ENCODE peak calls at places on chromosomes 3 and 15, in four cellular contexts. E, M, R and I are unnamed samples.

GRCh38 chr3:45942051-45942825 is 1.0 kb upstream of the CXCR6 start:
- DNase-seq in E (no peak), R (no peak), M (no peak), I (no peak)

GRCh38 chr15:101307048-101307896 is 12.2 kb upstream of the SNRPA1 start:
- DNase-seq in R (no peak), E (no peak), M (no peak), I (no peak)

GRCh38 chr3:74314696-74315095 is 299.8 kb downstream of the CNTN3 start:
- DNase-seq in R (no peak), M (peak; percentile 53), E (peak; percentile 62), I (no peak)

GRCh38 chr3:39165518-39165917 is 12.1 kb upstream of the CSRNP1 start:
- DNase-seq in R (no peak), E (no peak), M (no peak), I (no peak)

GRCh38 chr15:25712192-25712960 is 150.8 kb downstream of the ATP10A start:
- DNase-seq in E (no peak), R (no peak), M (no peak), I (no peak)

GRCh38 chr3:7978104-7978457 is 523.5 kb upstream of the LMCD1 start:
- DNase-seq in E (no peak), M (no peak), R (no peak), I (no peak)

GRCh38 chr3:134749174-134749573 is 45.9 kb upstream of the EPHB1 start:
- DNase-seq in M (no peak), E (no peak), R (no peak), I (no peak)

GRCh38 chr3:98513136-98513535 is 9.6 kb downstream of the CLDND1 start:
- DNase-seq in M (peak; percentile 89), E (peak; percentile 99), R (no peak), I (peak; percentile 73)

GRCh38 chr15:32692286-32692685 is 25.5 kb upstream of the GREM1 start:
- DNase-seq in E (no peak), M (no peak), R (no peak), I (no peak)

GRCh38 chr3:155670320-155670719 is 74.6 kb downstream of the PLCH1 start:
- DNase-seq in E (no peak), R (no peak), M (no peak), I (no peak)

GRCh38 chr3:178787960-178788359 is 251.7 kb downstream of the KCNMB2 start:
- DNase-seq in M (no peak), E (no peak), R (no peak), I (no peak)

GRCh38 chr3:164791263-164791662 is 287.0 kb downstream of the SI start:
- DNase-seq in R (no peak), M (peak; percentile 1), E (peak; percentile 3), I (no peak)

GRCh38 chr3:195815169-195815771 is 3.5 kb upstream of the MUC4 start:
- DNase-seq in M (no peak), E (no peak), R (no peak), I (no peak)

GRCh38 chr3:13715167-13715954 is 164.5 kb downstream of the WNT7A start:
- DNase-seq in R (no peak), E (no peak), M (no peak), I (no peak)

GRCh38 chr3:166123576-166123975 is 286.4 kb upstream of the BCHE start:
- DNase-seq in R (no peak), M (peak; percentile 2), E (peak; percentile 75), I (no peak)

GRCh38 chr15:75202251-75203016 is 752 bp downstream of the C15orf39 start:
- DNase-seq in M (peak; percentile 74), R (peak; percentile 77), E (no peak), I (peak; percentile 85)

GRCh38 chr3:14876942-14877341 is 58.2 kb downstream of the FGD5 start:
- DNase-seq in R (peak; percentile 21), E (peak; percentile 19), M (peak; percentile 12), I (peak; percentile 42)

GRCh38 chr15:74382004-74382816 is 14.8 kb upstream of the CYP11A1 start:
- DNase-seq in E (peak; percentile 76), R (peak; percentile 62), M (peak; percentile 75), I (peak; percentile 70)

GRCh38 chr3:139533781-139534443 is 5.6 kb downstream of the RBP1 start:
- DNase-seq in M (peak; percentile 19), E (peak; percentile 17), R (peak; percentile 65), I (peak; percentile 9)

GRCh38 chr3:172549144-172549543 is 25.9 kb upstream of the TNFSF10 start:
- DNase-seq in R (no peak), M (no peak), E (no peak), I (no peak)

GRCh38 chr3:150699068-150699635 is 4.6 kb downstream of the ERICH6 start:
- DNase-seq in R (no peak), M (peak; percentile 45), E (peak; percentile 80), I (peak; percentile 24)

GRCh38 chr3:188533612-188534357 is 379.8 kb downstream of the LPP start:
- DNase-seq in E (no peak), M (no peak), R (no peak), I (no peak)

GRCh38 chr3:188544012-188544411 is 390.1 kb downstream of the LPP start:
- DNase-seq in M (no peak), R (no peak), E (no peak), I (no peak)

GRCh38 chr3:188534633-188535032 is 380.7 kb downstream of the LPP start:
- DNase-seq in R (no peak), M (no peak), E (peak; percentile 32), I (no peak)

GRCh38 chr3:188542196-188542595 is 388.2 kb downstream of the LPP start:
- DNase-seq in E (no peak), R (no peak), M (no peak), I (no peak)

GRCh38 chr3:188539631-188540194 is 385.8 kb downstream of the LPP start:
- DNase-seq in E (no peak), M (no peak), R (no peak), I (peak; percentile 62)
- H3K4me3 ChIP-seq in E (no peak overlapping the region), M (no peak overlapping the region), R (no peak overlapping the region), I (no peak overlapping the region)

DNA sequence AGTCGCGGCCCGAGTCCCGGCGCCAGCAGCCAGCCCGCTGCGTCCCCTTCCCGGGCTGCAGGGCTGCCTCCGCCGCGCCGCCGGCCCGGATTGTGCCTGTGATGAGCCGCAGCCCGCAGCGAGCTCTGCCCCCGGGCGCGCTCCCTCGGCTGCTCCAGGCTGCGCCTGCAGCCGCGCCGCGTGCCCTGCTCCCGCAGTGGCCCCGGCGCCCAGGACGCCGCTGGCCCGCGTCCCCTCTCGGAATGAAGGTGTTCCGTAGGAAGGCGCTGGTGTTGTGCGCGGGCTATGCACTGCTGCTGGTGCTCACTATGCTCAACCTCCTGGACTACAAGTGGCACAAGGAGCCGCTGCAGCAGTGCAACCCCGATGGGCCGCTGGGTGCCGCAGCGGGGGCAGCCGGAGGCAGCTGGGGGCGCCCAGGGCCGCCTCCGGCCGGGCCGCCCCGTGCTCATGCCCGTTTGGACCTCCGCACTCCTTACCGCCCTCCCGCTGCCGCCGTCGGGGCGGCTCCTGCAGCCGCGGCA is 1.2 kb downstream of the CHST2 start:
- DNase-seq in R (no peak), M (peak; percentile 42), E (no peak), I (peak; percentile 31)
- TF ChIP-seq CTCF in R (no peak), M (no peak), E (peak; percentile 10), I (peak; percentile 22)

DNA sequence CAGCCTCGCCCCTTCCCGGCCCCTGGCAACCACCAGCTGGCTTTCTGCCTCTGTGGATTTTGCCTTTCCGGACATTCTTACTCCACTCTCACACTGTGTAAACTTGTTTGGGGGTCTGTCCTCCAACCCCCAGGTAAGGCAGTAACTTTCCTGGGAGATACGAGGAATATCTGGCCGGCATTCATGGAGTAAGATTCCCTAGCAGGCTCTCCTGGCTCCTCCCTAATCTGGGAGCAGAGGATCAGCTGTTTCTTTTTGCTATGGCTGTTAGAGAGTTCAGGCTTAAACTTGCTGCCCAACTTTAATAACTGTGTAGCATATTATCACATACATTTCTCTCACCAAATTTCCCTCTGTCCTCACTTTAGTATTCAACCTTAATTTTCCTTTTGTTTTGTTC is 64.3 kb downstream of the IGF2BP2 start:
- DNase-seq in E (no peak), M (no peak), R (no peak), I (no peak)
- H3K4me3 ChIP-seq in E (no peak overlapping the region), M (peak overlapping the region; percentile 11), R (no peak overlapping the region), I (peak overlapping the region; percentile 47)

DNA sequence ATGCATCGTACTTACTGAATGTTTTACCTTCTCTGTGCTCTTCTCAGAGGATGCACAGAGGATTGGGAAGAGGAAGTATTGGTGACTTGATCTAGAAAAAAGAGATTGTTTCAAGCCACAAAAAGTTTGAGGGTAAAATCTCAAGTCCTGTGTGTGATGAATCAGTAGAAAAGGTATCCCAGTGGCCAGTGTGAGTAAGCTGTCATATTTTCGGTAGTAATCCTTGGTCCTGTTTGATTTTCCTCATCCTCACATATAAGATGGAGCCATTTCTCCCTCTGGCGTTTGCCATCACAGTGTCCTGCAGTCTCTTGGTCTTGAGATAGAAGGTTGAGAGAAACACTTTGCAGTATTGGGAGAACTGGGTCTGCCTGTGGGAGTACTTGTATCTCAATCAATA is 166.8 kb downstream of the LPP start:
- DNase-seq in R (no peak), M (peak; percentile 72), E (no peak), I (peak; percentile 81)
- TF ChIP-seq CTCF in R (no peak), M (peak; percentile 25), E (no peak), I (peak; percentile 42)

DNA sequence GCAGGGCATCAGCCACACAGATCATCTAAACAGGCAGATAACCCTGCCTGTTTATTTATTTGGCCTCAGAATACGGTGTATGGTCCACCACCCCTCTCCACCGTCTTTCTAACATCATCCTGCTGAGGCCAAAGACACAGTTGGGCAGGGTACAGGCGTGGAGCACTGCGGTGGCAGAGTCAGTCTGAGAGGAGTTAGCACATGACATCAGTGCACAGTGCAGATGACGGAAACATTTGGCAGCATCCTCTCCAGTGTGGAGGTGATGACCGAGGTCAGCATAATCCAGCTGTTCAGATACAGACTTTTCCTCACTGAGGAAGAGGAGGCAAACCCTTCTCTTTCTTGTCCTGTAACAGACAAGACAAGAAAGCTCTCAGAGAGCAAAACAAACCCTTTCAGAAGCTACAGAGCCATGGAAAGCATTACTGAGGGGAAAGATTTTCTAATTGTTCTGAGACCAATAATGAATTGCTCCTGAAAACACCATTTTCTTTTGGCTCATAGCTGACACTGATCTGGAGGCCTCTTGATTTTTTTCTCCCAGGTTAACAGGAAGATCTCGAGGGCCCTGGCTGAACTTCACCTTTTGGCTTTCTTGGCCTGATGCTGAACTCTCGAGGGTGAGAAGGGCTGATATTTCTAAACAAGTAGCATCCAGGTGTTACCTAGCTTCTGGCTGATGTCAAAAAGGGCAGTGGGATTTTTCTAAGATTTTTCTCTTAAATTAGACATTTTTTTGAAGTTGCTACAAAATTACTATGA is 20.1 kb upstream of the NFKBIZ start:
- DNase-seq in M (peak; percentile 90), R (peak; percentile 45), E (peak; percentile 44), I (peak; percentile 64)
- H3K4me3 ChIP-seq in M (no peak overlapping the region), R (no peak overlapping the region), E (no peak overlapping the region), I (no peak overlapping the region)

DNA sequence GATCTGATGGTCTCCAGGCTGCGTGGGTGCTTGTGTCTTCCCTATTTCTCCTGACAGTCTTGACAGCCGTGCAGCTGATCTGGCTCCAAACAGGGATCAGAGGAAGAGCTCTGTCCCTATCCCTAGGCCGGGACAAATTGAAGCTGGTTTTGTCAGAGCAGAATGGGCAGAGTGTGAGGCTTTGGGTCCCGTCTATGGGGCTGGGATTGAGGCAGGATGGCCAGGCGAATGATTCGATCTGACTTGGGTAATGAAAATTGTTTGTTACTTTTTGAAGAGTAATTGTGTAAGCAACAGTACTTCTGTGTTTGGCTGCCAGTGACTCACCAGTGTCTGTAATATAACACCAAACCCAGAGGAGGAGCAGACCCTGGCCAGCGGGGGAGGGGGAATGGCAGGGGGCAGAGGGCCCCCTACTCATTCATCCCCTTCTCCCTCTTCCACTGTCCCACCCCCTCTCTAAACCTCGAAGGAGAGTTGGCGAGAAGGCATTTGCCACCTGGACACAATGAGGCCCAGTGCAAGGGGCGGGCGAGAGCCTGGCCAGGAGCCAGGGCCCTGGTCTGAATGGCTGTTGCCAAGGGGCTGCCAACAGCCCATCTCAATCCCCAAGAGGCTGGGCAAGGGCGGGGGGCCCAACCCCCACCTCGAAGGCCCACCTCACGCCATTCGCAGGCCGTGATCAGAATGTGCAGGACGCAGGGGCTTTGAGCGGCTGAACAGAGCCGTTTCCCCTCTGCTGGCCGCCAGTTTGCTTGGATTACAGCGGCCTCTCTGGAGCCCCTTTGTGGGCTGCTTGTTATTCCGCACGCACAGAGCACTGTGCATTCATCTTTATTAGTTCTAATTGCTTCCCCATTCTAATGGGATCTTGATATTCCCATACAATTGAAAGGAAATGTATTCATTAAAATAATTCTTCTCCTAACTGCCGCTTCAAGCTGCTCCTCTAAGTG is 5.1 kb upstream of the MAGEF1 start:
- DNase-seq in E (peak; percentile 73), R (no peak), M (peak; percentile 69), I (peak; percentile 67)
- TF ChIP-seq CTCF in E (no peak), R (no peak), M (no peak), I (no peak)